ENCODE peak calls at places on chromosomes 3 and 15, in four cellular contexts. J is GM12878, W is HL-60, Z is K562. Y is an unnamed sample.

GRCh38 chr3:127135241-127136023 is 57.5 kb upstream of the PRR23E start:
- DNase-seq in J (no peak), W (no peak), Z (peak), Y (no peak)

GRCh38 chr3:170768334-170768801 is 101.6 kb downstream of the RPL22L1 start:
- DNase-seq in J (no peak), W (no peak), Z (no peak), Y (no peak)

GRCh38 chr3:153503873-153504272 is 341.8 kb downstream of the RAP2B start:
- DNase-seq in J (no peak), W (no peak), Z (no peak), Y (no peak)

GRCh38 chr3:9552252-9552999 is 1.2 kb downstream of the LHFPL4 start:
- DNase-seq in J (no peak), W (peak), Z (peak), Y (no peak)

GRCh38 chr3:100044369-100044768 is 69.9 kb downstream of the FILIP1L start:
- DNase-seq in J (peak), W (peak), Z (no peak), Y (no peak)

GRCh38 chr15:59594493-59594942 is 17.1 kb upstream of the GCNT3 start:
- DNase-seq in J (no peak), W (no peak), Z (no peak), Y (no peak)

GRCh38 chr15:73948982-73949381 is 22.7 kb downstream of the LOXL1 start:
- DNase-seq in J (no peak), W (no peak), Z (no peak), Y (no peak)

GRCh38 chr15:79570004-79570403 is 137.9 kb downstream of the MINAR1 start:
- DNase-seq in J (no peak), W (no peak), Z (no peak), Y (no peak)

GRCh38 chr15:41334293-41335120 is 1.8 kb downstream of the NUSAP1 start:
- DNase-seq in J (no peak), W (no peak), Z (peak), Y (no peak)

GRCh38 chr3:156599061-156599460 is 44.1 kb upstream of the SSR3 start:
- DNase-seq in J (no peak), W (no peak), Z (no peak), Y (no peak)

GRCh38 chr3:119616056-119616455 is 18.4 kb downstream of the PLA1A start:
- DNase-seq in J (no peak), W (no peak), Z (no peak), Y (no peak)

GRCh38 chr15:65287515-65287845 is 797 bp upstream of the PARP16 start:
- DNase-seq in J (no peak), W (no peak), Z (no peak), Y (no peak)

GRCh38 chr15:78727561-78727960 is 83.7 kb downstream of the ADAMTS7 start:
- DNase-seq in J (no peak), W (no peak), Z (no peak), Y (no peak)

GRCh38 chr3:21531909-21532308 is 219.1 kb downstream of the ZNF385D start:
- DNase-seq in J (no peak), W (no peak), Z (peak), Y (no peak)

GRCh38 chr3:122023335-122023734 is 1.3 kb upstream of the ILDR1 start:
- DNase-seq in J (no peak), W (peak), Z (no peak), Y (no peak)

GRCh38 chr3:128075516-128076464 is 23.6 kb downstream of the SEC61A1 start:
- DNase-seq in J (no peak), W (peak), Z (peak), Y (peak)

GRCh38 chr3:51974277-51974962 is 444 bp upstream of the ABHD14A start:
- DNase-seq in J (no peak), W (no peak), Z (peak), Y (no peak)

GRCh38 chr15:43285609-43286037 is 18.9 kb upstream of the TGM5 start:
- DNase-seq in J (peak), W (peak), Z (peak), Y (peak)

GRCh38 chr3:186342197-186342596 is 19.8 kb downstream of the DGKG start:
- DNase-seq in J (no peak), W (peak), Z (no peak), Y (no peak)

GRCh38 chr3:15629860-15630597 is 28.5 kb downstream of the BTD start:
- DNase-seq in J (peak), W (peak), Z (peak), Y (peak)

GRCh38 chr3:52446631-52447511 is 2.0 kb upstream of the SEMA3G start:
- DNase-seq in J (peak), W (peak), Z (peak), Y (peak)

GRCh38 chr3:119326976-119327375 is 32.8 kb downstream of the ARHGAP31 start:
- DNase-seq in J (no peak), W (no peak), Z (no peak), Y (no peak)

GRCh38 chr3:194284351-194284750 is 66.8 kb downstream of the CPN2 start:
- DNase-seq in J (no peak), W (no peak), Z (no peak), Y (no peak)

GRCh38 chr3:11671648-11672100 is 28.0 kb upstream of the VGLL4 start:
- DNase-seq in J (peak), W (no peak), Z (peak), Y (peak)

GRCh38 chr15:80202016-80202315 is 49.2 kb downstream of the FAH start:
- DNase-seq in J (no peak), W (no peak), Z (no peak), Y (no peak)

GRCh38 chr15:74211656-74212055 is 9.1 kb upstream of the STRA6 start:
- DNase-seq in J (no peak), W (no peak), Z (no peak), Y (no peak)

GRCh38 chr3:111070772-111071256 is 802 bp upstream of the NECTIN3 start:
- DNase-seq in J (no peak), W (no peak), Z (no peak), Y (no peak)

GRCh38 chr15:100030586-100031249 is 297.5 kb upstream of the LYSMD4 start:
- DNase-seq in J (no peak), W (no peak), Z (no peak), Y (no peak)

GRCh38 chr15:39084683-39085530 is 496.0 kb upstream of the THBS1 start:
- DNase-seq in J (no peak), W (peak), Z (no peak), Y (no peak)
- TF ChIP-seq POLR2AphosphoS5 in J (no peak), W (no peak), Z (no peak), Y (no peak)

DNA sequence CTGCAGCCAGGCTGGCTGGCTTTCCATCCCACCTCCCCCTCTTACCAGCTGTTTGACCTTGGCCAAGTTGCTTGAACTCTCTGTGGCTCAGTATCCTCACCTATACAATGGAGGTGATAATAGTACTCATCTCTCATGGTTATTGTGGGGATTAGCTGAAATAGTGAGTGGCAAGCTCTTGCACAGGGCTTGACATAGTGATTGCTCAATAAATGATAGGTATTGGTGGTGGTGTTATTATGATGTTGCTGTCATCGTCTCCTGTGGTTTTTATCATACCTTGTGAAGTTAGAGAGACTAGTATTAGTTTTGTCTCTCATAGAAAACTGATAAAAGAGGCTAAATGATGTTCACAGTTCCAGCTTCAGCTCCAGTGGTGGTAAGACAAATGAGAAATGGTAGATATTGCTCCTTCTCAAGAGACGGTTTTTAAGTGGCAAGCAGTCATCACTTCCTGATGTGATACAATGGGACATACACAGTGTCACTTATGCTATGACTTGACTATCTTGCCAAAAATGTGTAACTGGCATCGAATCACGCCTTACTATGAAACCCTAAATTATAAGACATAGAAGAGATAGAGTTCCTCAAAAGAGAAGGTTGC is 12.1 kb upstream of the UBE2E1 start:
- DNase-seq in J (no peak), W (no peak), Z (no peak), Y (no peak)
- TF ChIP-seq SPI1 in J (no peak), W (no peak), Z (no peak), Y (no peak)

DNA sequence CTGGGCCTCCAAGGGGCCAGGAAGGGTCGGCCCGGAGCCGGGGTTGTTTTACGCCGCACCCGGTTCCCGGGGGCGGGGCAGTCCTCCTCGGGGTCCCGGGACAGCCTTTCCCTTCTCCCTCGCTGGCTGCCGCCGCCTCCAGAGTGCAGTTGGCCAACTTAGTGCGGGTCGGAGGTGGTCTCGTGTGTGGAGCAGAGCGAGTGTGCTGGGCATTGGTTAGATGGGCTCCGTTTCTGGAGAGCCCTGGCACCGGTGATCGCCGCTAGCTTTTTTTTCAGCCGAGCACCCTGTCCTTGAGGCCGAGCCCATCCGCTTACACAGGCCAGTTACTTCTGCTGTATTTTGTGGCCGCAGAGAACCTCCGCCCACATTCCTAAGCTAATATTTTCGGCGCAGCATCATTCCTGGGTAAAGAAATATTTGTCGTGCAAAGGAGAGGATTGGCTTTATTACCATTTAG is 583 bp downstream of the KIF23 start:
- DNase-seq in J (no peak), W (peak), Z (peak), Y (peak)
- TF ChIP-seq POLR2AphosphoS5 in J (no peak), W (no peak), Z (no peak), Y (no peak)

DNA sequence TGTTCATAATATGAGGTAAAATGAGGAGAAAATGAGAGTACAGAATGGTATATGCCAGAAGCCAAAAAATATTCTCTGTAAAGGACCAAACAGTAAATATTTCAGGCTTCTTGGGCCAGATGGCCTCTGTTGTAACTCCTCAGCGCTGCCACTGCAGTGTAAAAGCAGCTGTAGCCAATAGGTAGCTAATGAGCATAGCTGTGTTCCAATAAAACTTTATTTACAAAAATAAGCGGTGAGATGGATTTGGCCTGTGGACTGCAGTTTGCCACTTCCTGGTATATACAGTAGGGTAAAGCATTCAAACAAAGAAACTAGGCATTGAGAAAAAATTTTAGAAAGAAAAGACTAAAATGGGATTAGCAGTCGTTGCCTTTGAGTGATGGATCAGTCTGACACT is 51.5 kb downstream of the BFSP2 start:
- DNase-seq in J (no peak), W (no peak), Z (no peak), Y (no peak)
- TF ChIP-seq SPI1 in J (no peak), W (no peak), Z (no peak), Y (no peak)

GRCh38 chr3:7693976-7694375 is 807.6 kb upstream of the LMCD1 start:
- DNase-seq in J (no peak), W (no peak), Z (no peak), Y (no peak)

GRCh38 chr3:7695067-7695466 is 806.6 kb upstream of the LMCD1 start:
- DNase-seq in J (no peak), W (no peak), Z (no peak), Y (no peak)

GRCh38 chr3:7697538-7697937 is 804.1 kb upstream of the LMCD1 start:
- DNase-seq in J (no peak), W (no peak), Z (no peak), Y (no peak)
- TF ChIP-seq POLR2AphosphoS5 in J (no peak), W (no peak), Z (no peak), Y (no peak)

DNA sequence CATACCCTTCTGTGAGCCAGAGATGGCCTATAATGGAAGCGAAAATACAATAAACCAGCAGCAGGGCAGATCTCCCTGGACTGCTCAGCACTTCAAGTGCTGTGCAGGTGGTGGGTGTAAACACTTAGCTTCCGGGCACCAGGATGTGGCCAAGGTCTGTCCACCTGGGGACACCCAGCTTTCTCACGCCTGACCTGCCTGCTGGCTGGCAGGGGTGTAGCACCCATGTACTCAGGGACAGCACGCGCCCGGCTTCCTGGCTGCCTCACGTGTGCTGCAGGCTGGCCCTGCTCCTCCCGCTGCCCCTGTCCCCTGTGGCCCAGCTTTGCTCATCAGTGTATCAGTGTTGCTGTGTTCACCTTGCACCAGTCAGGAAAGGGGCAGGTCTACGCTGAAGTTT is 81.8 kb downstream of the CHDH start:
- DNase-seq in J (no peak), W (no peak), Z (no peak), Y (no peak)
- TF ChIP-seq SPI1 in J (no peak), W (no peak), Z (no peak), Y (no peak)

GRCh38 chr3:66486187-66486586 is 14.6 kb downstream of the LRIG1 start:
- DNase-seq in J (no peak), W (no peak), Z (no peak), Y (no peak)

GRCh38 chr3:66489115-66489514 is 11.7 kb downstream of the LRIG1 start:
- DNase-seq in J (no peak), W (no peak), Z (no peak), Y (no peak)

GRCh38 chr3:66488492-66488891 is 12.3 kb downstream of the LRIG1 start:
- DNase-seq in J (no peak), W (no peak), Z (no peak), Y (no peak)

GRCh38 chr3:66486646-66487045 is 14.2 kb downstream of the LRIG1 start:
- DNase-seq in J (no peak), W (no peak), Z (no peak), Y (no peak)

DNA sequence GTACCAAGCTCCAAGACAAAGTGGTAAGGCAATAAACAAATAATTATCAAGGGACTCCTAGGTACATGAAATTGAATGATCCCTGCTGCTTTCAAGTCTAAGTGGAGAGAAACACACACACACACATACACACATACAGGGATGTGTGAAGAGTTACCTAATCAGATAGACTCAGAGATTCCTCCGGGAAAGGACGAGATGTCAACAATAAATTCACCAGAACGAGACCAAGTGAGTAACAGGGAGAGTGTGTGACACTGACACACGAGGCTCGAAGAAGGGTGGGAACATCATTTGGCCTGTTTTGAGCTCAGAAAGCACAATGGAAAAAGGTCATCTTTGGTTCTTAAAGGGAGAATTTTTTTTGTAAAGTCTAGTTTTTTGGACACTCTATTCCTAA is 13.3 kb downstream of the LRIG1 start:
- DNase-seq in J (no peak), W (no peak), Z (no peak), Y (no peak)
- TF ChIP-seq POLR2AphosphoS5 in J (no peak), W (no peak), Z (no peak), Y (no peak)